ENCODE peak calls at places on chromosomes 6 and 20, in five cellular contexts. H is K562, Z is A549, S is HCT116, T is GM12878. X is an unnamed sample.

GRCh38 chr20:37327748-37328147 is 18.2 kb upstream of the SRC start:
- DNase-seq in H (no peak), Z (no peak), S (no peak), T (no peak), X (no peak)

GRCh38 chr6:143967861-143968498 is 40.1 kb downstream of the PLAGL1 start:
- DNase-seq in H (no peak), Z (no peak), S (no peak), T (no peak), X (no peak)

GRCh38 chr20:31816221-31816620 is 2.9 kb upstream of the MYLK2 start:
- DNase-seq in H (no peak), Z (no peak), S (no peak), T (no peak), X (no peak)

GRCh38 chr6:7390218-7390878 is 740 bp downstream of the RIOK1 start:
- DNase-seq in H (no peak), Z (no peak), S (no peak), T (no peak), X (no peak)

GRCh38 chr6:170253910-170254269 is 37.0 kb downstream of the DLL1 start:
- DNase-seq in H (no peak), Z (no peak), S (no peak), T (no peak), X (no peak)

GRCh38 chr6:76789580-76789979 is 673.7 kb downstream of the HTR1B start:
- DNase-seq in H (no peak), Z (no peak), S (no peak), T (no peak), X (no peak)

GRCh38 chr6:35810831-35811698 is 5.9 kb downstream of the LHFPL5 start:
- DNase-seq in H (no peak), Z (peak), S (peak), T (no peak), X (no peak)

GRCh38 chr6:43952746-43953145 is 174.5 kb downstream of the MRPL14 start:
- DNase-seq in H (peak), Z (peak), S (peak), T (no peak), X (peak)

GRCh38 chr6:104771258-104771832 is 88.4 kb downstream of the HACE1 start:
- DNase-seq in H (peak), Z (peak), S (no peak), T (no peak), X (peak)

GRCh38 chr20:50651676-50652075 is 39.7 kb downstream of the RIPOR3 start:
- DNase-seq in H (no peak), Z (no peak), S (no peak), T (no peak), X (peak)

GRCh38 chr6:28011716-28012115 is 54.7 kb downstream of the OR2B6 start:
- DNase-seq in H (no peak), Z (no peak), S (no peak), T (no peak), X (no peak)

GRCh38 chr6:1596088-1596852 is 13.4 kb upstream of the FOXC1 start:
- DNase-seq in H (peak), Z (peak), S (no peak), T (no peak), X (peak)

GRCh38 chr20:49990310-49990720 is 7.5 kb downstream of the SNAI1 start:
- DNase-seq in H (no peak), Z (no peak), S (no peak), T (no peak), X (no peak)

GRCh38 chr20:19012671-19013070 is 199.1 kb downstream of the SCP2D1 start:
- DNase-seq in H (no peak), Z (no peak), S (no peak), T (no peak), X (peak)

GRCh38 chr20:35131953-35132352 is 15.2 kb downstream of the EDEM2 start:
- DNase-seq in H (no peak), Z (no peak), S (no peak), T (no peak), X (no peak)

GRCh38 chr6:87660226-87660886 is 41.7 kb downstream of the AKIRIN2 start:
- DNase-seq in H (no peak), Z (no peak), S (no peak), T (no peak), X (peak)

GRCh38 chr6:118146584-118146983 is 239.5 kb downstream of the SLC35F1 start:
- DNase-seq in H (no peak), Z (no peak), S (no peak), T (no peak), X (no peak)

GRCh38 chr20:20744170-20744725 is 31.8 kb upstream of the RALGAPA2 start:
- DNase-seq in H (no peak), Z (no peak), S (no peak), T (no peak), X (peak)

GRCh38 chr6:13296536-13296997 is 31.8 kb downstream of the TBC1D7 start:
- DNase-seq in H (peak), Z (no peak), S (no peak), T (no peak), X (no peak)

GRCh38 chr6:10409160-10409765 is 5.6 kb downstream of the TFAP2A start:
- DNase-seq in H (no peak), Z (no peak), S (no peak), T (no peak), X (no peak)

GRCh38 chr6:47922391-47922790 is 140.6 kb downstream of the OPN5 start:
- DNase-seq in H (no peak), Z (no peak), S (no peak), T (no peak), X (no peak)

GRCh38 chr6:52399511-52400315 is 20.4 kb upstream of the EFHC1 start:
- DNase-seq in H (peak), Z (peak), S (no peak), T (no peak), X (peak)

GRCh38 chr6:65566117-65566516 is 140.9 kb downstream of the EYS start:
- DNase-seq in H (no peak), Z (peak), S (no peak), T (no peak), X (peak)

GRCh38 chr6:165986647-165987482 is 180.8 kb downstream of the TBXT start:
- DNase-seq in H (no peak), Z (peak), S (no peak), T (no peak), X (peak)

GRCh38 chr20:22403860-22404608 is 180.3 kb downstream of the FOXA2 start:
- DNase-seq in H (no peak), Z (peak), S (no peak), T (no peak), X (no peak)

GRCh38 chr6:125094563-125094962 is 59.0 kb upstream of the TPD52L1 start:
- DNase-seq in H (no peak), Z (no peak), S (no peak), T (no peak), X (no peak)

GRCh38 chr20:12557224-12557623 is 451.5 kb upstream of the SPTLC3 start:
- DNase-seq in H (no peak), Z (no peak), S (no peak), T (no peak), X (no peak)

GRCh38 chr20:55264825-55265224 is 740.5 kb downstream of the CBLN4 start:
- DNase-seq in H (no peak), Z (no peak), S (no peak), T (no peak), X (no peak)

GRCh38 chr6:137080711-137081110 is 35.9 kb upstream of the IL20RA start:
- DNase-seq in H (no peak), Z (no peak), S (no peak), T (no peak), X (no peak)

GRCh38 chr6:22877946-22878705 is 308.8 kb downstream of the HDGFL1 start:
- DNase-seq in H (no peak), Z (no peak), S (no peak), T (no peak), X (no peak)

GRCh38 chr6:110485461-110485860 is 9.0 kb upstream of the SLC22A16 start:
- DNase-seq in H (no peak), Z (no peak), S (no peak), T (no peak), X (peak)

GRCh38 chr6:163554663-163555062 is 140.1 kb downstream of the QKI start:
- DNase-seq in H (peak), Z (peak), S (no peak), T (no peak), X (peak)

GRCh38 chr6:11381801-11382513 is 149.5 kb upstream of the NEDD9 start:
- DNase-seq in H (no peak), Z (no peak), S (no peak), T (peak), X (peak)

GRCh38 chr20:49541733-49542513 is 26.0 kb downstream of the PTGIS start:
- DNase-seq in H (peak), Z (peak), S (peak), T (peak), X (peak)

GRCh38 chr6:117916483-117916882 is 9.4 kb downstream of the SLC35F1 start:
- DNase-seq in H (no peak), Z (no peak), S (no peak), T (no peak), X (no peak)

GRCh38 chr6:23696946-23697345 is 429.1 kb upstream of the NRSN1 start:
- DNase-seq in H (no peak), Z (no peak), S (no peak), T (no peak), X (no peak)

GRCh38 chr6:33313105-33313708 is 671 bp downstream of the TAPBP start:
- DNase-seq in H (peak), Z (no peak), S (no peak), T (no peak), X (peak)

GRCh38 chr6:5004373-5005037 is 668 bp upstream of the RPP40 start:
- DNase-seq in H (no peak), Z (no peak), S (no peak), T (peak), X (no peak)

GRCh38 chr20:36886859-36887778 is 11.2 kb downstream of the TLDC2 start:
- DNase-seq in H (peak), Z (peak), S (peak), T (peak), X (peak)

GRCh38 chr6:82084324-82084920 is 163.1 kb downstream of the IBTK start:
- DNase-seq in H (no peak), Z (no peak), S (no peak), T (no peak), X (no peak)
- TF ChIP-seq MAX in H (no peak), Z (no peak), S (no peak), T (no peak), X (no peak)

GRCh38 chr6:45024610-45025009 is 303.5 kb upstream of the RUNX2 start:
- DNase-seq in H (no peak), Z (no peak), S (no peak), T (no peak), X (no peak)
- H3K4me3 ChIP-seq in H (no peak), Z (no peak), S (no peak), T (no peak), X (no peak)

GRCh38 chr20:17946040-17946439 is 22.6 kb downstream of the SNX5 start:
- DNase-seq in H (no peak), Z (no peak), S (no peak), T (no peak), X (no peak)
- TF ChIP-seq POLR2A in H (no peak), Z (no peak), S (no peak), T (no peak), X (no peak)

DNA sequence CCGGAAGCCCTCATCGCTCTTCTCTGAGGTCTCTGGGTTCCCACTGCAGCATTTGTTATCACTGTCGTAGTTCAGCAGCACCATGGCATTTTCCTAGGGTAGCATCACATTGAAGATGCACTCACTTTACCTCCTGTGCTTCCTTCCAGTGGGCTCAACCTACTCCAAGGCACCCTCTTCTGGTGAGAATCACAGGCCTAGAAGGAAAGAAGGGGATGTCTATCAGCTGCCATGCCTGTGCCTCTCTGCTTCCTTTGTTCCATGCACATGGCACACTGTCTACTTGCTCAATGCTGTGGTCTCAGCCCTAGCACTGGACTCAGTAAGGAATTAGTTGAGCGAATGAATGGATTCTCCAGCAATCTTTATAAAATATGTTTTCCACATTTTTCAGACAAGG is 22.6 kb downstream of the CST4 start:
- DNase-seq in H (no peak), Z (peak), S (no peak), T (no peak), X (peak)
- TF ChIP-seq MAX in H (no peak), Z (no peak), S (no peak), T (no peak), X (no peak)

GRCh38 chr6:132395015-132395597 is 6.2 kb downstream of the MOXD1 start:
- DNase-seq in H (no peak), Z (no peak), S (no peak), T (no peak), X (no peak)

GRCh38 chr6:132400641-132401119 is 595 bp downstream of the MOXD1 start:
- DNase-seq in H (no peak), Z (no peak), S (no peak), T (no peak), X (no peak)

GRCh38 chr6:132401120-132401940 is at the start of gene MOXD1:
- DNase-seq in H (peak), Z (peak), S (no peak), T (no peak), X (no peak)

GRCh38 chr6:132401941-132402275 is 633 bp upstream of the MOXD1 start:
- DNase-seq in H (no peak), Z (no peak), S (no peak), T (no peak), X (no peak)

GRCh38 chr6:132399376-132400074 is 1.8 kb downstream of the MOXD1 start:
- DNase-seq in H (no peak), Z (no peak), S (no peak), T (no peak), X (no peak)
- H3K4me3 ChIP-seq in H (no peak), Z (no peak), S (no peak), T (peak), X (no peak)

GRCh38 chr6:113856571-113857564 is at the start of gene MARCKS:
- DNase-seq in H (peak), Z (peak), S (peak), T (no peak), X (peak)
- TF ChIP-seq POLR2A in H (no peak), Z (no peak), S (peak), T (peak), X (no peak)

GRCh38 chr6:159466934-159467333 is 226.1 kb downstream of the SOD2 start:
- DNase-seq in H (no peak), Z (no peak), S (no peak), T (no peak), X (no peak)
- TF ChIP-seq MAX in H (no peak), Z (no peak), S (no peak), T (no peak), X (no peak)

DNA sequence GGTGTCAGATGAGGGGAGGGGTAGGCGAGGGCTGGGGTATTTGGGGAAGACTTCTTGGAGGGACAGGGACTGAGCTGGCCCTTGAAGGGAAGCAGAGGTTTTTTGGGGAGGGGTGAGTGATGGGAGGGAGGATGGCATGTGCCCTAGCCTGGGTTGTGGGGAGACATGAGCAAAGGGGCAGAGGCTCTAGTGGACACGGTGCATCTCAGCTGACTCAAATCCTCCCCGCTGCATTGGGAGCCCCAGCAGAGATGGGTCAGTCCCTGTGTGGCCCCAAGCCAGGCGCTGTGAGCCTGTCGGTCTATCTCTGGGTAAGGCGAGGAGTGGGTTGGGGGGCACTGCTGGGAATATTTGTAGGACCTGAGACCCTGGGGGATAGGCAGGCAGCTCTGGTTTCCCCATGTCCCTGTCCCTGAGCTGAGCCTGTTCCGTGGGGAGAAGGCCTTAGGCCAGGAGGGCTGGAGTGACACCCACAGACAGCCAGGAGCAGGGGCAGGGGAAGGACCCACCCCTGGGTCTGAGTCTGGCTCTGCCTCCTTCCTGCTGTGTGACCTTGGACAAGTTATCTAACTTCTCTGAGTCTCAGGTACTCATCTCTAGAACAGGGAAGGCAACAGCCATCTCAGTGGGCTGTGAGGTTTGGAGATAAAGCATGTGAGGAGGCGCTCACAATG is 36.0 kb downstream of the SPDEF start:
- DNase-seq in H (no peak), Z (no peak), S (no peak), T (no peak), X (no peak)
- H3K4me3 ChIP-seq in H (no peak), Z (no peak), S (no peak), T (no peak), X (no peak)

GRCh38 chr6:138504764-138505689 is 5.7 kb upstream of the NHSL1 start:
- DNase-seq in H (no peak), Z (no peak), S (no peak), T (no peak), X (no peak)

GRCh38 chr6:138502546-138502945 is 3.3 kb upstream of the NHSL1 start:
- DNase-seq in H (no peak), Z (no peak), S (no peak), T (no peak), X (no peak)

GRCh38 chr6:138500867-138501446 is 1.7 kb upstream of the NHSL1 start:
- DNase-seq in H (no peak), Z (no peak), S (no peak), T (no peak), X (no peak)

GRCh38 chr6:138500045-138500665 is 861 bp upstream of the NHSL1 start:
- DNase-seq in H (no peak), Z (no peak), S (no peak), T (no peak), X (no peak)

DNA sequence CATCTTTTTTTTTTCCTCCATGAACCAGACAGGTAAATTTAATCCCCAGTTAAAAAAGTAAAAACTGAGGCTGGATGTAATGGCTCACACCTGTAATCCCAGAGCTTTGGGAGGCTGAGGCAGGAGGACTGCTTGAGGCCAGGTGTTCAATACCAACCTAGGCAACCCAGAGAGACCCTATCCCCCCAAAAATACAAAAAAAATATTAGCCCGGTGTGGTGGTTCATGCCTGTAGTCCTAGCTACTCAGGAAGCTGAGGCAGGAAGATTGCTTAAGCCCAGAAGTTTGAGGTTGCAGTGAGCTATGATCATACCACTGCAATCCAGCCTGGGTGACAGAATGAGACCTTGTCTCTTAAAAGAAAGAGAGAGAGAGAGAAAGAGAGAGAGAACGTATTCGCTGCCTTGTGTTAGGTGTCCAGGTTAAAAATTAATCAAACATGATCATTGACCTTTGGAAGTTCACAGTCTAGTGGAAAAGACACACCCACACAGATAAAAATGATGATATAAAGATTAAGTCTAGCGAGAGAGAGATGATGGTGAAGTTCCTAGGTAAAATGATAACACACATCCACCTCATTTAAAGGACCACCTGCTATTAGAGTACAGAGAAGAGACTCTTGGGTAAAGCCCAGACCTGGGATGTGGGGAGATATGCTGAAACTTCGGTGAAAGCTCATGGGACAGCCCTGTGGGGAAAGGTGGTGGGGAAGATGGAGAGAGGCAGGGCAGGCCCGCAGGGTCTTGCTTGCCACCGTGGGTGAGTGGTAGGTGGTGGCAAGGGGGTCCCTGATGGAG is 4.8 kb upstream of the NHSL1 start:
- DNase-seq in H (no peak), Z (peak), S (no peak), T (no peak), X (peak)
- TF ChIP-seq POLR2A in H (no peak), Z (no peak), S (no peak), T (no peak), X (no peak)

X was measured in NB4.